ENCODE peak calls at places on chromosome 21, in nine cellular contexts. P is breast epithelium; B is adrenal gland; J is transverse colon; X is SJSA1; S is naive thymus-derived CD8-positive, alpha-beta T cell; K is CMK; O is posterior vena cava; A is stimulated activated CD4-positive, alpha-beta T cell treated with anti-CD3 and anti-CD28 coated beads, Interleukin-12 subunit alpha, Interleukin-12 subunit beta, amount 100 ng/mL, for 4 hours. D is an unnamed sample.

GRCh38 chr21:40714516-40714915 is 132.4 kb downstream of the DSCAM start:
- DNase-seq in S (no peak), A (no peak), B (no peak), K (no peak), X (no peak), P (no peak), O (no peak), J (no peak), D (no peak)

GRCh38 chr21:32329776-32330175 is 31.1 kb downstream of the MRAP start:
- DNase-seq in X (no peak), A (no peak), J (no peak), B (no peak), S (no peak), P (no peak), K (no peak), O (no peak), D (no peak)

GRCh38 chr21:29394051-29394450 is 95.3 kb downstream of the BACH1 start:
- DNase-seq in J (no peak), O (no peak), B (no peak), P (no peak), S (no peak), A (no peak), X (no peak), K (no peak), D (no peak)

GRCh38 chr21:18245493-18245967 is 897 bp downstream of the CHODL start:
- DNase-seq in K (no peak), S (no peak), O (no peak), P (no peak), X (no peak), A (no peak), B (no peak), J (no peak), D (no peak)

GRCh38 chr21:44869860-44870747 is 3.4 kb downstream of the PTTG1IP start:
- DNase-seq in B (peak), K (no peak), P (peak), O (peak), J (peak), A (no peak), S (no peak), X (peak), D (no peak)

GRCh38 chr21:36962098-36962780 is 4.2 kb downstream of the HLCS start:
- DNase-seq in J (no peak), S (no peak), A (no peak), K (no peak), B (no peak), X (no peak), P (no peak), O (no peak), D (no peak)

GRCh38 chr21:35169574-35169973 is 120.5 kb upstream of the RUNX1 start:
- DNase-seq in O (no peak), S (no peak), X (no peak), B (no peak), A (no peak), J (no peak), K (no peak), P (no peak), D (no peak)

GRCh38 chr21:33685613-33686197 is 43.4 kb downstream of the ITSN1 start:
- DNase-seq in S (no peak), O (no peak), P (no peak), A (no peak), K (no peak), B (no peak), X (peak), J (no peak), D (no peak)

GRCh38 chr21:42534901-42535378 is 21.3 kb downstream of the SLC37A1 start:
- DNase-seq in B (no peak), J (peak), A (no peak), K (no peak), O (no peak), S (no peak), X (no peak), P (no peak), D (no peak)

GRCh38 chr21:34157456-34158025 is 84.2 kb downstream of the MRPS6 start:
- DNase-seq in S (no peak), B (no peak), K (no peak), P (no peak), J (no peak), X (no peak), O (no peak), A (no peak), D (no peak)

GRCh38 chr21:45887121-45887611 is 94.4 kb upstream of the COL6A1 start:
- DNase-seq in A (no peak), P (peak), O (peak), K (no peak), J (no peak), B (no peak), S (no peak), X (no peak), D (no peak)

GRCh38 chr21:37799193-37800121 is 116.8 kb downstream of the KCNJ6 start:
- DNase-seq in S (no peak), K (no peak), B (no peak), A (no peak), J (no peak), O (no peak), X (no peak), P (no peak), D (no peak)

GRCh38 chr21:42820513-42821465 is 58.5 kb downstream of the WDR4 start:
- DNase-seq in X (no peak), S (no peak), K (no peak), P (peak), J (no peak), B (no peak), O (peak), A (no peak), D (no peak)

GRCh38 chr21:18244721-18245486 is at the start of gene CHODL:
- DNase-seq in X (no peak), S (no peak), O (peak), J (no peak), K (no peak), P (no peak), B (peak), A (peak), D (no peak)

GRCh38 chr21:26717146-26717739 is 128.0 kb downstream of the ADAMTS1 start:
- DNase-seq in B (no peak), O (no peak), P (no peak), K (no peak), S (no peak), A (no peak), J (no peak), X (no peak), D (no peak)

GRCh38 chr21:26445440-26445839 is 127.6 kb downstream of the CYYR1 start:
- DNase-seq in X (no peak), P (no peak), O (no peak), K (no peak), J (no peak), S (no peak), A (no peak), B (no peak), D (no peak)

GRCh38 chr21:43865471-43866181 is 603 bp downstream of the AGPAT3 start:
- DNase-seq in X (no peak), K (no peak), P (no peak), O (no peak), J (peak), B (peak), A (peak), S (peak), D (peak)

GRCh38 chr21:42799948-42800347 is 79.4 kb downstream of the WDR4 start:
- DNase-seq in A (no peak), P (no peak), S (no peak), K (no peak), J (no peak), B (no peak), X (no peak), O (no peak), D (no peak)

GRCh38 chr21:34835526-34835925 is 166.7 kb downstream of the CLIC6 start:
- DNase-seq in X (no peak), B (peak), S (no peak), K (no peak), O (no peak), P (peak), A (no peak), J (peak), D (no peak)